ENCODE peak calls at places on chromosome 10, in eight cellular contexts. Z is M059J; X is T-helper 2 cell; Y is activated effector memory CD4-positive, alpha-beta T cell treated with Interleukin-2 at 50 U/mL for 16 hours; G is ACHN; I is stimulated activated CD4-positive, alpha-beta T cell treated with anti-CD3 and anti-CD28 coated beads, Interleukin-15, amount 100 ng/mL, for 1 hour; E is activated T-cell treated with anti-CD3 and anti-CD28 coated beads for 24 hours; A is stimulated activated naive CD8-positive, alpha-beta T cell treated with anti-CD3 and anti-CD28 coated beads, Interleukin-15, Interleukin-2, amounts not matched to agents 100 U/mL and 50 U/mL, for 24 hours. C is an unnamed sample.
A peak's percentile ranks its signal among the peaks of the same experiment; 100 is the strongest.

GRCh38 chr10:3813267-3813666 is 28.3 kb upstream of the KLF6 start:
- DNase-seq in X (no peak), Z (peak; percentile 13), G (no peak), I (no peak), A (no peak), E (no peak), Y (no peak), C (no peak)

GRCh38 chr10:117830832-117831231 is 215.9 kb downstream of the RAB11FIP2 start:
- DNase-seq in Z (no peak), Y (peak; percentile 3), A (peak; percentile 4), E (no peak), I (no peak), X (no peak), G (no peak), C (no peak)

GRCh38 chr10:50382576-50383023 is 131.3 kb upstream of the ASAH2 start:
- DNase-seq in E (no peak), I (no peak), Z (no peak), Y (no peak), G (no peak), A (no peak), X (no peak), C (no peak)

GRCh38 chr10:11451640-11452260 is 159.7 kb downstream of the USP6NL start:
- DNase-seq in Z (no peak), E (no peak), A (no peak), I (no peak), G (no peak), Y (no peak), X (no peak), C (no peak)

GRCh38 chr10:48463318-48464003 is 141.4 kb downstream of the ARHGAP22 start:
- DNase-seq in X (no peak), Z (no peak), E (no peak), A (no peak), I (no peak), Y (no peak), G (no peak), C (no peak)

GRCh38 chr10:73887038-73888015 is 13.0 kb upstream of the CAMK2G start:
- DNase-seq in I (no peak), A (no peak), G (peak; percentile 97), X (no peak), Z (peak; percentile 96), Y (no peak), E (no peak), C (peak; percentile 41)

GRCh38 chr10:116669080-116669479 is 48.3 kb downstream of the PNLIPRP2 start:
- DNase-seq in G (no peak), Z (no peak), Y (no peak), X (no peak), I (no peak), E (no peak), A (no peak), C (no peak)

GRCh38 chr10:95247881-95248583 is 42.8 kb downstream of the PDLIM1 start:
- DNase-seq in Z (no peak), A (no peak), Y (no peak), G (no peak), I (no peak), X (no peak), E (no peak), C (no peak)

GRCh38 chr10:11798862-11799735 is 24.1 kb upstream of the PROSER2 start:
- DNase-seq in E (no peak), Y (no peak), G (no peak), Z (peak; percentile 57), X (no peak), A (no peak), I (no peak), C (no peak)

GRCh38 chr10:91598211-91598981 is 34.5 kb downstream of the PPP1R3C start:
- DNase-seq in I (no peak), X (no peak), Z (peak; percentile 88), A (no peak), E (no peak), Y (no peak), G (peak; percentile 72), C (peak; percentile 9)

GRCh38 chr10:76231258-76231934 is 800.0 kb downstream of the LRMDA start:
- DNase-seq in A (no peak), G (no peak), E (no peak), X (no peak), Z (no peak), I (no peak), Y (no peak), C (no peak)

GRCh38 chr10:64039208-64039607 is 518.0 kb downstream of the REEP3 start:
- DNase-seq in Y (no peak), A (no peak), Z (no peak), X (no peak), I (no peak), E (no peak), G (no peak), C (no peak)

GRCh38 chr10:2908851-2909630 is 158.3 kb upstream of the PFKP start:
- DNase-seq in Y (peak; percentile 2), Z (no peak), X (no peak), E (peak; percentile 16), G (no peak), I (no peak), A (no peak), C (no peak)

GRCh38 chr10:78657622-78658165 is 411.1 kb upstream of the ZMIZ1 start:
- DNase-seq in Z (peak; percentile 52), X (peak; percentile 6), G (peak; percentile 63), A (peak; percentile 83), E (peak; percentile 56), I (peak; percentile 23), Y (peak; percentile 26), C (peak; percentile 14)